ENCODE peak calls at places on chromosomes 12 and 14, in four cellular contexts. U, F, Y and O are unnamed samples.

GRCh38 chr12:1980282-1980681 is 24.0 kb downstream of the DCP1B start:
- DNase-seq in U (no peak), F (no peak), Y (no peak), O (no peak)

GRCh38 chr14:32075636-32076277 is 1.3 kb upstream of the ARHGAP5 start:
- DNase-seq in U (peak; percentile 43), F (peak; percentile 64), Y (peak; percentile 2), O (no peak)

GRCh38 chr12:105562727-105563072 is 232.2 kb downstream of the C12orf75 start:
- DNase-seq in U (no peak), F (no peak), Y (no peak), O (no peak)

GRCh38 chr12:17652436-17652835 is 437.6 kb downstream of the RERGL start:
- DNase-seq in U (no peak), F (no peak), Y (no peak), O (no peak)

GRCh38 chr14:101001311-101002069 is 98.0 kb upstream of the RTL1 start:
- DNase-seq in U (peak; percentile 48), F (no peak), Y (peak; percentile 89), O (no peak)

GRCh38 chr12:63752283-63752682 is 27.4 kb upstream of the RXYLT1 start:
- DNase-seq in U (no peak), F (no peak), Y (no peak), O (no peak)

GRCh38 chr12:78035913-78036658 is 205.4 kb downstream of the NAV3 start:
- DNase-seq in U (no peak), F (peak; percentile 30), Y (peak; percentile 34), O (no peak)

GRCh38 chr14:51650721-51651387 is 856 bp upstream of the FRMD6 start:
- DNase-seq in U (peak; percentile 30), F (peak; percentile 35), Y (no peak), O (no peak)

GRCh38 chr14:69059658-69060648 is 80.9 kb upstream of the ACTN1 start:
- DNase-seq in U (no peak), F (no peak), Y (peak; percentile 99), O (no peak)

GRCh38 chr14:43005807-43006206 is 1399.1 kb downstream of the LRFN5 start:
- DNase-seq in U (no peak), F (no peak), Y (peak; percentile 23), O (no peak)
- TF ChIP-seq CTCF in U (no peak), F (no peak), Y (peak; percentile 42), O (no peak)

DNA sequence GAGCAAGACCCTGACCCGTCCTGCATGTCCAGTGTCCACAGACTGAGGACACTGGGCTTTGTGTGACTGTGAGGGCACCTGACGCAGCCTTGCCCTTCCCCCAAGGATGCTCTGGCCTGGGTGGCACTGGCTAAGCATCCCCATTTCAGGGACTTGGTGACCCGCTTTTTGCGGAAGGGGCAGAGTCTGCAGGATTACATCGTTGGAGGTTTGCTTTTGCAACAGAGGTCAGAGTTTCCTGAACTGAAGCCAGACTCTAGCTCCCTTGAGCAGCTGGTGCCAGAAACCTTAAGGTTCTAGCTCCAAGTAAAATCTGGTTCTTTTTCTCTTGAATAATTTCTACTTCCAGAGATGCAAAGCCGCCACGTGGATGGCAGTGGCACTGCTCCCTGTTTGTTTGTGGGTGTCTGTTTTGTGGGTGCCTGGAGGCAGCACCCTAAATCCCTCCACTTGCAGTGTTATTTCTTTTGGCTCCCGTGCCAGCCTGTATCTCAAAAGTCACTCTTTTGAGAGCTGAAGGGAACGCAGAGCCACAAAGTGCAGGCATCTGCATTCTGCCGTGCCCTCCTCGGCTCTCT is 184.7 kb downstream of the TSPAN9 start:
- DNase-seq in U (no peak), F (no peak), Y (peak; percentile 28), O (no peak)
- TF ChIP-seq CTCF in U (no peak), F (no peak), Y (peak; percentile 3), O (no peak)

GRCh38 chr12:104460041-104460757 is 3.5 kb downstream of the CHST11 start:
- DNase-seq in U (no peak), F (no peak), Y (no peak), O (no peak)
- TF ChIP-seq CTCF in U (no peak), F (no peak), Y (no peak), O (no peak)

GRCh38 chr12:14777271-14777670 is 26.0 kb downstream of the WBP11 start:
- DNase-seq in U (peak; percentile 46), F (no peak), Y (no peak), O (no peak)

GRCh38 chr12:14775652-14776020 is 27.6 kb downstream of the WBP11 start:
- DNase-seq in U (no peak), F (no peak), Y (peak; percentile 73), O (no peak)

GRCh38 chr12:14774944-14775651 is 28.2 kb downstream of the WBP11 start:
- DNase-seq in U (peak; percentile 50), F (peak; percentile 54), Y (peak; percentile 65), O (peak; percentile 37)

GRCh38 chr12:14774074-14774943 is 29.0 kb downstream of the WBP11 start:
- DNase-seq in U (peak; percentile 90), F (peak; percentile 97), Y (peak; percentile 94), O (peak; percentile 85)

DNA sequence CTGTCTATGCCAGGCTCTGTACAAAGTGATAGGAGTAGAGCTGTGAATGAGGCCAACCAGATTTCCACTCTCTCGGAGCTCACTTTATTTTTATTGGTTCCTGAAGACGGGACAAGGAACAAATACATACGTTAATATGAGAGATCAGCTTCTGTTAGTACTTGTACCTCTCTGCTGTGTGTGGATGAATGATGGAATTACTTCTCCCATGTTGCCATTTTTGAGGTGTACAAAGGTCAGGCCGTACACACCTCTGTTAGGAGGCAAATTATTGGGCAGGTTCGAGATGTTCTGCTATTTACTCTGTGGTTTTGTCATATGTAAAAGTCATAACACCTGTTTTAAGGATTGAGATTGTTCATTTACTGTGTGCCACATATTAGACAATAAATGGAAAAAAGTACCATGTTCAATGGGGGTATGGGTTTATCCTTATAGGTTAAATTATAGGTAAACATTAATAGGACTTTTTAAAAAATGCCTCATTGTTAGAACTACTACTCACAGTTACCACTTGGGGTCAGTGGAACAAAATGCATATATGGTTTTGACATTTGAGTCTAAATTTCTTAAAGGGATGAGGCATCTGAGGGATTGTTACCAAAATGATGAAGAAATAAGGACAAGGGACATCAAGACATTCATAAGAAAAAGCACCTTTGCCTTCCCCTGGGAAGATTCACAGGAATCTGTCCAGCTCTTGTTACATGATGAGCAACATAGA is 26.9 kb downstream of the WBP11 start:
- DNase-seq in U (no peak), F (no peak), Y (peak; percentile 29), O (no peak)
- TF ChIP-seq CTCF in U (no peak), F (no peak), Y (peak; percentile 34), O (peak; percentile 11)

GRCh38 chr12:95960241-95960640 is 17.1 kb downstream of the AMDHD1 start:
- DNase-seq in U (no peak), F (no peak), Y (no peak), O (no peak)

GRCh38 chr12:95955549-95956159 is 12.5 kb downstream of the AMDHD1 start:
- DNase-seq in U (no peak), F (no peak), Y (no peak), O (no peak)

GRCh38 chr12:95956557-95957145 is 13.5 kb downstream of the AMDHD1 start:
- DNase-seq in U (no peak), F (no peak), Y (no peak), O (no peak)

GRCh38 chr12:95963104-95963503 is 20.0 kb downstream of the AMDHD1 start:
- DNase-seq in U (peak; percentile 10), F (no peak), Y (no peak), O (no peak)

DNA sequence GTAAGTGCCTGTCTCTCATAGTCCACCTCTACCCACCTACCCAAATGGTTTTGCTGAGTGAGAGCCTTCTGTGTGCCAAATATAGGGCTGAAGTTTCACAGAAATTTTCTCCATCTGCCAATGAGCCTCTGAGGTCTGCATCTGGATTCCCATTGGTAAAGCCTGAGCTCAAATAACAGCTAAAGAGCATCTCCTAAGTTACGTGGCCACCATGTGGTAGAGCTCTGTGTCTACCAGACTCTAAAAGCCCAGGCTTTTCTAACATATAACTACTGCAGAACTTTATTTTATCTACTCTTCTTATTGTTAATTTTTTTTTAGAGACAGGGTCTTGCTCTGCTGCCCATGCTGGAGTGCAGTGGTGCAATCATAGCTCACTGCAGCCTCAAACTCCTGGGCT is 16.0 kb downstream of the AMDHD1 start:
- DNase-seq in U (peak; percentile 6), F (no peak), Y (peak; percentile 14), O (no peak)
- TF ChIP-seq CTCF in U (no peak), F (no peak), Y (no peak), O (no peak)

DNA sequence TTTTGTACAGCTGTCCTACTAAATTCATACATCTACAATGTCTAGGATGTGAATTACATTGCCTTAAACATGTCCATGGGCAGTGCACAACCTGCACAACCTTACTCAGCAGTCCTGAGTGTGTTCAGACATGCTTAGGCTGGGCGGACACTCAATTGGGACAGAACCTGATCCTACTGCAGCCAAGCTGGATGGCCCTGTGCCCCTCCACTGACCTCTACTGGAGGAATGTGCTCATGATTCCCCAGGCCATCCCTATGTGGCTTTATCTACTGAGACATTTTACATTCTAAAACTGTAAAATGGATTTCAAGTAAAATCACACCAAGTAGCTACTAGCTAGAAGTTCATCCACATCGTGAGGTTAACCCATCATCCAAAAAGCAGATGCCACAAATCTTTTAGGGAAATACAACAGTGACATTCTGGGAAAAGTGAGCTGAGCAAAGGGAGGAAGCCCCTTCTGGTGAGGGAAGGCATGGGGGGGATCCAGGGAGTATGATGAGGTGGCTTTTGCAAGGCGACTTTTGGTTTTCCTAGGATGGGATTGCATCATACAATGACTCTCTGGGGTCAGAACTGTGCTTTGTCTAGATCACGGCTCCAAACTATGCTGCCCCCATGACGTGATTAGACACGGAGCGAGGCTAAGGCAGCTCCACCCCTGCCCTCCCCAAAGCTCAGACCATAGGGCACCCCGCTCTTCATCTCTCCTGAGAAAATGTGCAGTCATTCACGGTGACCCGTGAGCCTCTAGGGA is 911.7 kb upstream of the TMEM132C start:
- DNase-seq in U (no peak), F (no peak), Y (no peak), O (no peak)
- TF ChIP-seq CTCF in U (no peak), F (no peak), Y (no peak), O (no peak)